ENCODE peak calls at places on chromosomes 3 and 15, in four cellular contexts. Y is coronary artery, W is H7, X is heart right ventricle. P is an unnamed sample.

GRCh38 chr3:64673159-64673715 is 14.6 kb downstream of the ADAMTS9 start:
- DNase-seq in Y (no peak), W (no peak), X (no peak), P (no peak)

GRCh38 chr3:88031543-88032148 is 27.2 kb downstream of the CGGBP1 start:
- DNase-seq in Y (no peak), W (no peak), X (no peak), P (no peak)

GRCh38 chr3:22734207-22734606 is 468.9 kb upstream of the UBE2E2 start:
- DNase-seq in Y (no peak), W (no peak), X (no peak), P (no peak)

GRCh38 chr15:65790692-65791334 is 1.3 kb downstream of the DENND4A start:
- DNase-seq in Y (no peak), W (peak), X (no peak), P (no peak)

GRCh38 chr15:101264011-101264410 is 12.2 kb upstream of the CHSY1 start:
- DNase-seq in Y (peak), W (no peak), X (no peak), P (no peak)

GRCh38 chr15:70815604-70816003 is 38.4 kb downstream of the LARP6 start:
- DNase-seq in Y (no peak), W (no peak), X (no peak), P (no peak)

GRCh38 chr15:93422476-93422875 is 333.5 kb upstream of the RGMA start:
- DNase-seq in Y (no peak), W (no peak), X (no peak), P (no peak)

GRCh38 chr15:42193383-42193782 is 14.7 kb downstream of the VPS39 start:
- DNase-seq in Y (no peak), W (no peak), X (no peak), P (no peak)

GRCh38 chr15:59432389-59432788 is 5.6 kb upstream of the FAM81A start:
- DNase-seq in Y (no peak), W (no peak), X (no peak), P (no peak)

GRCh38 chr3:149541091-149541491 is 66.6 kb downstream of the TM4SF4 start:
- DNase-seq in Y (no peak), W (no peak), X (no peak), P (no peak)

GRCh38 chr3:5769825-5770224 is 582.3 kb downstream of the EDEM1 start:
- DNase-seq in Y (no peak), W (no peak), X (no peak), P (no peak)

GRCh38 chr3:187744169-187745151 is 808 bp downstream of the BCL6 start:
- DNase-seq in Y (no peak), W (peak), X (peak), P (no peak)

GRCh38 chr3:130699765-130700164 is 46.9 kb downstream of the PIK3R4 start:
- DNase-seq in Y (no peak), W (peak), X (no peak), P (no peak)

GRCh38 chr3:160538906-160539305 is 26.5 kb downstream of the KPNA4 start:
- DNase-seq in Y (no peak), W (no peak), X (no peak), P (no peak)

GRCh38 chr15:34314491-34314890 is 23.1 kb downstream of the SLC12A6 start:
- DNase-seq in Y (no peak), W (no peak), X (no peak), P (no peak)

GRCh38 chr3:156606729-156607128 is 51.8 kb upstream of the SSR3 start:
- DNase-seq in Y (no peak), W (no peak), X (no peak), P (no peak)
- H3K4me3 ChIP-seq in Y (no peak), W (no peak), X (peak), P (no peak)

DNA sequence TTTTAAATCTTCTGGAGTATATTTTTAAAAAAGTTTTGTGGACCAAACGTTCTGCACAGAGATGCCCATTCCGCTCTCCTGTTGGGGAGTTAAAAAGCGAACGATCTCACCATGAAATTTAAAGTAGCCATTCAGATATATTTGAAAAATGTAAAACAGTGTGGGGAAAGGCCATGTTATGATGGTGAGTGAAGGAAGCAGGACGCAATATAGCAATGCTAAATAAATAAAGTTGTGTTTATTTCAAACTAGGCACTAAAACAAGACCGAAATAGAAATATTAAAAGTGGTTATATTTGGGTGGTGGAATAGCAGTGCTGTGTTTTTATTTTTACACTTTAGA is 327 bp upstream of the CCDC13 start:
- DNase-seq in Y (no peak), W (no peak), X (no peak), P (no peak)
- H3K4me3 ChIP-seq in Y (peak), W (peak), X (peak), P (peak)

DNA sequence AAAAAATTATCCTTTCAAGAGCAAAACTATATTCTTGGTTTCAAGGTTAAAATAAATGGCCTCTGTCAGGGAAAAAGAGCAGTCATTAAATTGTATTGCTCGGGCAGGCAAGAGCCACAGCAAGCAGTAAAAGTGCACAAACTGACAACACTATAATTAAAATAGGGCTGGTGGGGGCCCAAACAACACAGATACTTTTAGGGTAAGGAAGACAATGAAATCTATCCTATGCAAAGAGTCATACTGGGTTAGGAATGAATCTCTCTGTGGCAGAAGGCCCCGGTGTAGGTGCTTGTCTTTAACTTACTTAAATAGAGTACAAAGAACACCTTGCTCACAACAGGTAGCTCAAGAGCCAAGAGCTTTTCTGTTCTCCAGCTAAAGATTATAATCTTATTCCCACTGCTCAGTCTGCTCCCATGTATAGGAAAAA is 94.7 kb downstream of the DLG1 start:
- DNase-seq in Y (no peak), W (peak), X (no peak), P (no peak)
- H3K4me3 ChIP-seq in Y (no peak), W (no peak), X (no peak), P (no peak)

DNA sequence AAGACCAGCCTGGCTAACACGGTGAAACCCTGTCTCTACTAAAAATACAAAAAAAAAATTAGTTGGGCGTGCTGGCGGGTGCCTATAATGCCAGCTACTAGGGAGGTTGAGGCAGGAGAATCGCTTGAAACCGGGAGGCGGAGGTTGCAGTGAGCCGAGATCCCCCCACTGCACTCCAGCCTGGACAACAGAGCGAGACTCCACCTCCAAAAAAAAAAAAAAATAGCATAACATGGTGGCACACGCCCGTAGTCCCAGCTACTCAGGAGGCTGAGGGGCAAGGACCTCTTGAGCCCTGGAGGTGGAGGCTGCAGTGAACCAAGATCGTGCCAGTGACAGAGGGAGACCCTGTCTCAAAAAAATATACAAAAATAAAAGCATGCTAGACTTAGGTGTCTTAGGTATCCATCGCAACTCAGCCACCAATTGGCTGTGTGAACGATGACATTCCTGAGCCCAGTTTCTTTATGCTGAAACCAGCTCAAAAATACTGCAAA is 6.2 kb downstream of the PLCH1 start:
- DNase-seq in Y (no peak), W (no peak), X (no peak), P (no peak)
- H3K4me3 ChIP-seq in Y (no peak), W (no peak), X (no peak), P (peak)

GRCh38 chr3:172201136-172201989 is 162.0 kb downstream of the FNDC3B start:
- DNase-seq in Y (peak), W (no peak), X (peak), P (peak)

GRCh38 chr3:172201990-172202318 is 162.6 kb downstream of the FNDC3B start:
- DNase-seq in Y (no peak), W (no peak), X (peak), P (no peak)

GRCh38 chr3:172202797-172203196 is 163.4 kb downstream of the FNDC3B start:
- DNase-seq in Y (no peak), W (no peak), X (no peak), P (no peak)

GRCh38 chr3:172203522-172204258 is 164.3 kb downstream of the FNDC3B start:
- DNase-seq in Y (no peak), W (no peak), X (no peak), P (no peak)

GRCh38 chr3:172204716-172205115 is 165.3 kb downstream of the FNDC3B start:
- DNase-seq in Y (no peak), W (no peak), X (no peak), P (no peak)
- H3K4me3 ChIP-seq in Y (no peak), W (no peak), X (no peak), P (no peak)

GRCh38 chr15:60569596-60569995 is 90.7 kb upstream of the ICE2 start:
- DNase-seq in Y (no peak), W (no peak), X (no peak), P (no peak)
- H3K4me3 ChIP-seq in Y (no peak), W (no peak), X (no peak), P (no peak)

DNA sequence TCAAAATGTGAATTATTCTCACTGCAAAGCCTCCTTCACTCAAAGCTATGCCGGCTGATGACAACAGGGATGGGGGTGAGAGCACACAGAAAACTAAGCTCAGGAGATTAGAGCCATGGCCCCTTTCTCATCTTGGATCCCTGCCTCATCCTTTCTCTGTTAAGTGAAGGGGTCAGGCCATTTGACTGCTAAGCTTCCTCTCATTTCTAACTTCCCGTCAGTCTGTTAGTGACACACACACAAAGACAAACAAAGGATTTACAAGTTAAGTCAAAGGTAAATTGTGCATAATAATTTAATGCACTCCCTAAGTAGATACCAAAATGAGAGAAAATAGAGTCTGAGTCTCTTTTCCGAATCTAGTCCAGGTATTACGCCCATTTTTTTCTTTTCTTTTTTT is 1.2 kb downstream of the SS18L2 start:
- DNase-seq in Y (no peak), W (no peak), X (no peak), P (no peak)
- H3K4me3 ChIP-seq in Y (peak), W (peak), X (peak), P (peak)

DNA sequence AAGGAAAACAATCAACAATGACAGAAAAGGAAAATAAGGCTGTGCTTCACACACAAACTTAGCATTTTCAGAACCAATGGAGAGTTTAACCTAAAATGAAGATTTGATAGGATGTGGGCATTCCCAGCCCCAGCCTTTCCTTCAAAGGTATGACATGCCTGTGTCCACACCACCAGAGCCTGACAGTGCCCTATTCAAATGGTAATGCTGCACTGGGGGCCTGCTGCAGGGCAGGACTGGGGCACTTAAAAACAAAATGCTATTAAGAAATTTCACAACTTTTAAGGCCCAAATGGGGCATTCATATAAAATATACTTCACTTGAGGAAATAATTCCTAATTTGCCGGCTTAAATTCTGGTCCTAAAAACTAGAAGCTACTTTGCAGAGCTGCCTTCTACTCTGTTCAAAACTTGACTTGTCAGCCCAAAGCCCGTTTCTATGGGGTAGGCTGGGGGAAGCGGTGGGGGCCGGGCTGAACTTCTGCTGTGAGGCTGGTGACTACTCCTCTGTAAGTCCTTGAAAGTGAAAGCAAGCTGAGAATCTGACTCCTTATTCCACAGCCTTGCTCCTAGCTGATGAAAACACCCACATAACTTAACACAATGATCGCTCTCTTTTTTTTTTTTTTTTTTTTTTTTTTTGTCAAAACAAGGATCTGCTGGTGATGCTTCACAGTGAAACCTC is 31.0 kb upstream of the TKT start:
- DNase-seq in Y (no peak), W (peak), X (no peak), P (no peak)
- H3K4me3 ChIP-seq in Y (no peak), W (no peak), X (no peak), P (no peak)

P was measured in epithelial cell of proximal tubule.